ENCODE peak calls at places on chromosomes 7 and 10, in nine cellular contexts. Z, T, X, Y, W, A, K, L and C are unnamed samples.

GRCh38 chr10:89167915-89168314 is 39.2 kb downstream of the CH25H start:
- DNase-seq in Z (no peak), T (no peak), X (no peak), Y (no peak), W (no peak), A (no peak), K (no peak), L (no peak), C (no peak)

GRCh38 chr7:157769016-157769869 is 432.4 kb downstream of the DNAJB6 start:
- DNase-seq in Z (no peak), T (no peak), X (no peak), Y (no peak), W (no peak), A (no peak), K (no peak), L (no peak), C (no peak)

GRCh38 chr10:86162696-86163400 is 203.7 kb downstream of the GRID1 start:
- DNase-seq in Z (no peak), T (no peak), X (no peak), Y (no peak), W (no peak), A (no peak), K (no peak), L (no peak), C (no peak)

GRCh38 chr10:122541541-122542002 is 19.0 kb upstream of the DMBT1 start:
- DNase-seq in Z (no peak), T (no peak), X (no peak), Y (no peak), W (no peak), A (no peak), K (no peak), L (no peak), C (no peak)

GRCh38 chr7:96921231-96921630 is 84.1 kb upstream of the DLX6 start:
- DNase-seq in Z (no peak), T (no peak), X (no peak), Y (no peak), W (no peak), A (no peak), K (no peak), L (no peak), C (no peak)

GRCh38 chr7:116691664-116692063 is 19.7 kb downstream of the MET start:
- DNase-seq in Z (no peak), T (no peak), X (no peak), Y (no peak), W (peak; percentile 84), A (no peak), K (no peak), L (no peak), C (no peak)

GRCh38 chr10:125559210-125559609 is 123.8 kb downstream of the TEX36 start:
- DNase-seq in Z (no peak), T (no peak), X (no peak), Y (no peak), W (no peak), A (no peak), K (no peak), L (no peak), C (no peak)

GRCh38 chr10:133328358-133329343 is 8.0 kb downstream of the CALY start:
- DNase-seq in Z (no peak), T (no peak), X (no peak), Y (no peak), W (no peak), A (no peak), K (no peak), L (no peak), C (no peak)

GRCh38 chr7:35571596-35572240 is 123.2 kb downstream of the HERPUD2 start:
- DNase-seq in Z (no peak), T (no peak), X (no peak), Y (no peak), W (no peak), A (peak; percentile 26), K (no peak), L (no peak), C (no peak)

GRCh38 chr7:127844707-127845331 is 186.4 kb downstream of the LRRC4 start:
- DNase-seq in Z (no peak), T (peak; percentile 48), X (no peak), Y (peak; percentile 48), W (peak; percentile 20), A (no peak), K (no peak), L (peak; percentile 73), C (peak; percentile 69)

GRCh38 chr7:155263522-155264197 is 34.0 kb upstream of the INSIG1 start:
- DNase-seq in Z (no peak), T (no peak), X (no peak), Y (no peak), W (no peak), A (peak; percentile 24), K (no peak), L (no peak), C (no peak)

GRCh38 chr10:130816116-130816901 is 495.2 kb downstream of the TCERG1L start:
- DNase-seq in Z (no peak), T (no peak), X (no peak), Y (no peak), W (no peak), A (no peak), K (no peak), L (no peak), C (no peak)

GRCh38 chr10:89217057-89217990 is 10.2 kb upstream of the CH25H start:
- DNase-seq in Z (peak; percentile 42), T (peak; percentile 65), X (peak; percentile 47), Y (peak; percentile 35), W (peak; percentile 68), A (peak; percentile 87), K (peak; percentile 32), L (peak; percentile 66), C (peak; percentile 71)

GRCh38 chr10:90227259-90227658 is 525.9 kb downstream of the KIF20B start:
- DNase-seq in Z (peak; percentile 86), T (peak; percentile 81), X (peak; percentile 3), Y (no peak), W (peak; percentile 89), A (no peak), K (no peak), L (no peak), C (no peak)

GRCh38 chr7:17440831-17441230 is 142.4 kb downstream of the AHR start:
- DNase-seq in Z (no peak), T (no peak), X (no peak), Y (no peak), W (no peak), A (no peak), K (no peak), L (no peak), C (no peak)

GRCh38 chr7:27753863-27754262 is 13.9 kb downstream of the TAX1BP1 start:
- DNase-seq in Z (no peak), T (no peak), X (no peak), Y (no peak), W (no peak), A (no peak), K (no peak), L (no peak), C (no peak)

GRCh38 chr10:11509036-11509435 is 102.4 kb downstream of the USP6NL start:
- DNase-seq in Z (no peak), T (no peak), X (no peak), Y (no peak), W (no peak), A (no peak), K (no peak), L (no peak), C (no peak)

GRCh38 chr10:87850742-87851205 is 12.6 kb downstream of the KLLN start:
- DNase-seq in Z (no peak), T (peak; percentile 58), X (peak; percentile 38), Y (peak; percentile 61), W (peak; percentile 67), A (peak; percentile 78), K (peak; percentile 36), L (peak; percentile 76), C (peak; percentile 80)

GRCh38 chr7:139679731-139680594 is 97.8 kb downstream of the HIPK2 start:
- DNase-seq in Z (no peak), T (peak; percentile 35), X (peak; percentile 37), Y (no peak), W (peak; percentile 48), A (no peak), K (no peak), L (no peak), C (peak; percentile 53)

GRCh38 chr10:74145133-74145532 is 5.5 kb downstream of the AP3M1 start:
- DNase-seq in Z (no peak), T (peak; percentile 79), X (no peak), Y (no peak), W (peak; percentile 55), A (no peak), K (no peak), L (no peak), C (no peak)

GRCh38 chr10:71525721-71526120 is 129.0 kb downstream of the CDH23 start:
- DNase-seq in Z (no peak), T (no peak), X (no peak), Y (no peak), W (no peak), A (no peak), K (no peak), L (no peak), C (no peak)

GRCh38 chr7:113764401-113765035 is 154.3 kb downstream of the PPP1R3A start:
- DNase-seq in Z (no peak), T (no peak), X (no peak), Y (no peak), W (no peak), A (no peak), K (no peak), L (no peak), C (no peak)